ENCODE peak calls at places on chromosomes 12 and 14, in ten cellular contexts. G is tibial nerve, M is K562, B is SK-N-SH, H is A549, C is esophagus muscularis mucosa, K is H1, U is upper lobe of left lung, R is stomach, D is transverse colon. X is an unnamed sample.

GRCh38 chr12:96034631-96035282 is 630 bp downstream of the LTA4H start:
- DNase-seq in R (no peak), G (no peak), K (no peak), U (no peak), C (no peak), H (peak), M (peak), D (peak), B (peak), X (peak)

GRCh38 chr12:120278137-120279069 is 12.9 kb upstream of the PXN start:
- DNase-seq in G (no peak), C (no peak), M (no peak), U (peak), B (no peak), R (no peak), D (no peak), H (no peak), K (no peak), X (no peak)

GRCh38 chr14:54486685-54487084 is 2.1 kb downstream of the GMFB start:
- DNase-seq in M (peak), K (no peak), R (no peak), U (no peak), B (no peak), H (no peak), C (no peak), G (no peak), D (no peak), X (no peak)

GRCh38 chr12:102462803-102463499 is 17.4 kb downstream of the IGF1 start:
- DNase-seq in C (no peak), G (no peak), B (no peak), M (no peak), R (no peak), K (no peak), H (no peak), U (no peak), D (no peak), X (no peak)

GRCh38 chr12:105740337-105740736 is 398.4 kb downstream of the NUAK1 start:
- DNase-seq in G (no peak), H (no peak), D (no peak), R (no peak), B (no peak), K (no peak), C (peak), M (no peak), U (no peak), X (no peak)

GRCh38 chr14:95464524-95464923 is 51.9 kb downstream of the SYNE3 start:
- DNase-seq in G (no peak), D (no peak), U (no peak), R (no peak), K (no peak), B (no peak), C (no peak), M (no peak), H (no peak), X (no peak)

GRCh38 chr14:32381869-32382268 is 52.8 kb downstream of the AKAP6 start:
- DNase-seq in D (no peak), H (no peak), G (no peak), C (no peak), U (no peak), M (no peak), K (no peak), B (no peak), R (no peak), X (no peak)

GRCh38 chr12:27236498-27236897 is 7.6 kb upstream of the STK38L start:
- DNase-seq in B (no peak), C (no peak), M (no peak), G (no peak), K (no peak), U (no peak), D (no peak), R (no peak), H (no peak), X (no peak)

GRCh38 chr14:99540196-99541032 is 59.2 kb downstream of the CCNK start:
- DNase-seq in C (no peak), B (peak), K (no peak), G (no peak), U (no peak), M (no peak), H (no peak), D (no peak), R (no peak), X (no peak)

GRCh38 chr12:97940105-97940504 is 477.5 kb downstream of the RMST start:
- DNase-seq in U (no peak), D (no peak), R (no peak), M (no peak), K (no peak), G (no peak), B (no peak), C (no peak), H (no peak), X (no peak)

GRCh38 chr12:123269395-123269892 is 2.2 kb downstream of the CDK2AP1 start:
- DNase-seq in D (peak), H (no peak), U (peak), R (peak), G (peak), M (peak), C (no peak), B (peak), K (peak), X (peak)

GRCh38 chr12:47032644-47033043 is 46.8 kb upstream of the PCED1B start:
- DNase-seq in B (peak), U (no peak), M (no peak), G (no peak), C (no peak), D (no peak), R (no peak), H (no peak), K (no peak), X (no peak)

GRCh38 chr14:100780646-100781355 is 45.1 kb upstream of the MEG3 start:
- DNase-seq in B (no peak), R (peak), G (no peak), H (no peak), M (no peak), K (no peak), U (no peak), D (peak), C (no peak), X (no peak)

GRCh38 chr12:1297206-1297605 is 297.2 kb downstream of the FBXL14 start:
- DNase-seq in K (no peak), D (no peak), B (no peak), M (no peak), G (no peak), C (no peak), R (no peak), U (no peak), H (no peak), X (no peak)

GRCh38 chr14:31770271-31770670 is 209.1 kb downstream of the NUBPL start:
- DNase-seq in R (no peak), B (no peak), H (no peak), C (no peak), U (no peak), D (no peak), G (no peak), M (no peak), K (no peak), X (no peak)

GRCh38 chr12:27015730-27016076 is 1.5 kb upstream of the TM7SF3 start:
- DNase-seq in D (no peak), H (peak), R (no peak), U (no peak), B (peak), M (peak), G (no peak), K (no peak), C (no peak), X (no peak)

DNA sequence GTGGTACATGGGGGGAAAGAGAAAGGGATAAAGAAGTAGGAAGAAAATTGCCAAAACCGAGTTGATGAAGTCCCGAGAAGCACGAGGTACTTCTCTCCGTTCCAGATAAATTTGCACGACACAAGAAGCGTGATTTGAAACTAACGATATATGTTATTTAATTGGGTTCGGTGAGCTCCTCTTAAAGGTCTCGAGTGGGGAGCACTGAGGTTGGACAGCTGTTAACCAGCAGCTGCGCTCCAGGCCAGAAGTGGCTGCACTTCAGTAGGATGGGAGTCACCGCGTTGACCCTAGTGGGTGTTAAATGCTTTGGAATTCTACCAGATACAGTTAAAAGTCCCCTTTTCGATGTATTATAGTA is 909 bp upstream of the DCAF5 start:
- DNase-seq in R (no peak), D (peak), M (no peak), K (no peak), H (no peak), U (no peak), C (no peak), G (no peak), B (peak), X (peak)
- TF ChIP-seq EP300 in R (no peak), D (no peak), M (no peak), K (no peak), H (no peak), U (no peak), C (no peak), G (no peak), B (no peak), X (no peak)

GRCh38 chr14:52455291-52456088 is 96.8 kb downstream of the TXNDC16 start:
- DNase-seq in H (no peak), U (no peak), M (no peak), C (no peak), G (no peak), D (no peak), B (no peak), R (no peak), K (no peak), X (no peak)
- TF ChIP-seq EP300 in H (no peak), U (no peak), M (no peak), C (no peak), G (no peak), D (no peak), B (no peak), R (no peak), K (no peak), X (no peak)

DNA sequence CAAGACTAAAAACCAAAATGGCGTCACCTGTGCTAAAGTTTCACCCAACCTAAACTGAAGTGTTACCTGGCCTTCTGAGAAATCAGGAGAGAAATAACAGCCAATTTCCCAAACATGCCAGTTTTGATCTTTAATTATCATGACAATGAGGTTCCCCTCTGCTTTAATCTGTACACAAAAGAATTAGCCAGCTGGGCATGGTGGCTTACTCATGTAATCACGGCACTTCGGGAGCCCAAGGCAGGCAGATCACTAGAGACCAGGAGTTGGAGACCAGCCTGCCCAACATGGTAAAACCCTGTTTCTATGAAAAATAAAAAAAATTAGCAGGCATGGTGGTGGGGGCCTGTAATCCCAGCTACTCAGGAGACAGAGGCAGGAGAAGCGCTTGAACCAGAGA is 4.9 kb downstream of the HEATR4 start:
- DNase-seq in R (no peak), H (no peak), M (no peak), K (no peak), U (no peak), D (no peak), B (no peak), G (no peak), C (no peak), X (no peak)
- TF ChIP-seq EP300 in R (no peak), H (no peak), M (no peak), K (no peak), U (no peak), D (no peak), B (no peak), G (no peak), C (no peak), X (no peak)

GRCh38 chr12:101186291-101186690 is 23.7 kb downstream of the SLC5A8 start:
- DNase-seq in H (no peak), M (no peak), R (no peak), U (no peak), D (no peak), C (no peak), B (no peak), K (no peak), G (no peak), X (no peak)

GRCh38 chr12:101181776-101182175 is 28.3 kb downstream of the SLC5A8 start:
- DNase-seq in K (no peak), M (no peak), U (no peak), B (no peak), D (no peak), H (no peak), G (no peak), C (no peak), R (no peak), X (no peak)
- TF ChIP-seq EP300 in K (no peak), M (no peak), U (no peak), B (no peak), D (no peak), H (no peak), G (no peak), C (no peak), R (no peak), X (no peak)

DNA sequence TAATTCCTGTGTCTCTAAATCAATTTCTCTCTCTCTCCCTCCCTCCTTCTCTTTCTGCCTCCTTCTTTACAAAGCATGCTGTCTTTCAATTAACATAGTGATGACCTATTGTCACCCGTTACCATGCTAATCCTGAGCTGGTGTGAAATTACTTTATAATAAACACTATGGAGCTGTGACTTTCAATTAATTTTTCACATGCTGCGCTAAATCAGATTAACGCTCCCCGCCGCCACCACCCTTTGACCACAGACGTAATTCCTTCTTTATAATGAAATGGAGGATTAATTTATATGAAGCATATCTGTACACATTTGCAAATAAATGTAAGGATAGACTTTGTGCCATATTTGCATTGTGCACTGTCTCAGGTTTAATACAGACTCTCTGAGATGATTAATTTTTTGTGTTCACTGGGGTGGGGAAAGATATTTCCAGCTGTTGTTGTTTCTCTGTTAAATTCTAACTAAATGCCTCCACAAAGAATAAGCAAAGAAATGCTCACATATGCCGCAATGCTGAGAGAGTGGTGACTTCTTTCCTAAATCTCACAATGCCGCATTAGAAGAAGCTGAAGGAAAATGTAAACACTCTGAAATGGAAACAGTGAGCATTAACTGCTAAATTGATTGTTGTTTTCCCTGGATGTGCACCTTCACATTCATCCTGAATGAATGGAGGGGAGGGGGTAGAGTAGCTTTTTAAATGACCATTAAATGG is 418.8 kb downstream of the PDZRN4 start:
- DNase-seq in K (no peak), U (no peak), M (no peak), G (no peak), C (no peak), D (no peak), R (no peak), H (no peak), B (no peak), X (no peak)
- TF ChIP-seq EP300 in K (no peak), U (no peak), M (no peak), G (no peak), C (no peak), D (no peak), R (no peak), H (no peak), B (no peak), X (no peak)

DNA sequence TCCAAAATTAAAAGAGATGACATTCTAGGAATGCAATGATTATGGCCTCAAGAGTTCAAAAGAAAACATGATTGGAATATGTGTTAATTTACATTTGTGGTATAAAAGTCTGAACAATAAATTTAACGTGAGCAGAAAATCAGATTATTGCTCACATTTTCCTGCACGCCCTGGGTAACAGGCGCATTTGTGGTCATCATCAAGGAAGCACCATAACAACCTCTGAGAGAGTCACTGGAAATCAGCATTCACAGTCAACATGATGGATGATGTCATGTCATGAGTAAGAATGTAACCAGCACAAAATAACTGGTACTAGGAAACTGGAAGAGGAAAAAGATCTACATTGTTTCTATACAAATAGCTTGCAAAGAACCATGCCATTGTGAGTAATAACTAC is 73.5 kb downstream of the BBS10 start:
- DNase-seq in G (no peak), K (no peak), C (no peak), U (no peak), D (no peak), B (no peak), H (no peak), M (no peak), R (no peak), X (no peak)
- TF ChIP-seq EP300 in G (no peak), K (no peak), C (no peak), U (no peak), D (no peak), B (peak), H (no peak), M (no peak), R (no peak), X (no peak)